ENCODE peak calls at places on chromosomes 12 and 14, in six cellular contexts. W is kidney, A is hepatocyte, T is right lobe of liver, O is heart right ventricle, E is Peyer's patch. S is an unnamed sample. For H3K36me3, the result is how much of the 10 kb centered on the place peaks cover.

GRCh38 chr14:94681300-94682060 is 69.3 kb downstream of the SERPINA3 start:
- DNase-seq in W (no peak), A (peak), T (peak), O (no peak), E (no peak), S (no peak)

GRCh38 chr12:124040286-124040685 is 67.3 kb downstream of the ZNF664 start:
- DNase-seq in W (no peak), A (no peak), T (no peak), O (no peak), E (no peak), S (no peak)

GRCh38 chr12:19158909-19159308 is 29.4 kb downstream of the PLEKHA5 start:
- DNase-seq in W (no peak), A (no peak), T (no peak), O (no peak), E (no peak), S (no peak)

GRCh38 chr14:69320581-69321365 is 60.8 kb downstream of the GALNT16 start:
- DNase-seq in W (peak), A (no peak), T (peak), O (no peak), E (peak), S (no peak)

GRCh38 chr12:106300761-106301160 is 1.8 kb upstream of the TCP11L2 start:
- DNase-seq in W (no peak), A (peak), T (no peak), O (no peak), E (no peak), S (no peak)

GRCh38 chr12:97465012-97465345 is 2.4 kb downstream of the RMST start:
- DNase-seq in W (no peak), A (no peak), T (no peak), O (no peak), E (no peak), S (no peak)

GRCh38 chr12:54601841-54602240 is 13.4 kb upstream of the PPP1R1A start:
- DNase-seq in W (no peak), A (peak), T (no peak), O (no peak), E (no peak), S (no peak)

GRCh38 chr14:90903101-90903500 is 86.9 kb upstream of the TTC7B start:
- DNase-seq in W (no peak), A (peak), T (peak), O (no peak), E (no peak), S (peak)

GRCh38 chr12:32126720-32127119 is 20.1 kb downstream of the BICD1 start:
- DNase-seq in W (no peak), A (no peak), T (no peak), O (no peak), E (no peak), S (no peak)

GRCh38 chr14:93993382-93993781 is 3.7 kb upstream of the CCDC197 start:
- DNase-seq in W (no peak), A (no peak), T (no peak), O (no peak), E (no peak), S (no peak)

GRCh38 chr14:68506645-68507405 is 286.0 kb downstream of the ZFP36L1 start:
- DNase-seq in W (no peak), A (no peak), T (no peak), O (no peak), E (no peak), S (no peak)

GRCh38 chr12:108614639-108615038 is 16.8 kb upstream of the TMEM119 start:
- DNase-seq in W (peak), A (no peak), T (no peak), O (no peak), E (no peak), S (no peak)

GRCh38 chr14:35333797-35334743 is 41.9 kb downstream of the PSMA6 start:
- DNase-seq in W (no peak), A (no peak), T (no peak), O (no peak), E (no peak), S (no peak)

GRCh38 chr14:83863042-83863441 is 1666.9 kb upstream of the FLRT2 start:
- DNase-seq in W (no peak), A (no peak), T (no peak), O (no peak), E (no peak), S (no peak)

GRCh38 chr14:23582906-23583760 is 4.5 kb upstream of the JPH4 start:
- DNase-seq in W (no peak), A (no peak), T (no peak), O (no peak), E (no peak), S (no peak)

GRCh38 chr14:52299692-52300278 is 14.3 kb upstream of the PTGER2 start:
- DNase-seq in W (no peak), A (peak), T (no peak), O (no peak), E (no peak), S (no peak)

DNA sequence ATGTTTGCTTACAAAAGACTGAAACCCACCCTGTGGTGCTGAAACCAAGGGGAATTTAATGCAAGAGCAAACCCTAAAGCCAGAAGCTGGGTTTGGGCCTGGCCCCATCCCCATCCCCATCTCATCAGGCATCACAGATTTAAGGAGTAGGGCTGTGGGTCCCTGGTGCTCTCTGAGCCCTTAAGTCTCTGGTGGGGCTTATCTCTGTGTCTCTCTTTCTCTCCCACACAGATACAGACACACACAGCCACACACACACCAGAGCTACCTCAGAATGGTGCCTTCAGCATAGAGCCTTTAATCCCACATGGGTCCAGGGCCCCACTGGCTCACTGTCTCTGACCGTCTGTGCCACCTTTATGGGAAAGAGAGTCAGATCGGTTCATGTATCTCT is 237.0 kb downstream of the SLC41A2 start:
- DNase-seq in W (no peak), A (no peak), T (no peak), O (no peak), E (no peak), S (no peak)
- H3K27ac ChIP-seq in W (no peak), A (peak), T (peak), O (peak), E (peak), S (peak)

DNA sequence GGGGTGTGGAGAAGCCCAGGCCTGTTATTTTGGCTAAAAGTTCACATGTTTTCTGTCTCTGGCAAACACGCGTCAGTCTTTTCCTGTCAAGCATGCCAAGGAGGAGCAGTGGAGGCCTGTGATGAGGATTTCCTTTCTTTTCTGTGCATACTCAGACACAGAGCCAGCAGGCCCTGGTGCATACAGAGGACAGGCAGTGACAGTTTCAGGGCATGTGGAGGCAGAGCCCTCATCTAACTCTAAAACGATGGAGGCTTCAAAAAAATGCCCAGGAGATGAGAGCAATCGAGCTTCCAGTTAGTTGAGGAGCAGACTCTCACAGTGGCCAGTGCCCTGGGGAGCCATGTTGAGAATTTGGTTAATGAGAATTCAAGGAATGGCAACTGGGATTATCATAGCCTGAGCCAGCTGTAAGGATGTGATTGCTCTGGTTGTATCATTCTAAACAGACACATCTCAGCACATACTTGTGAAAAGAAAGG is 66.5 kb downstream of the TRAFD1 start:
- DNase-seq in W (no peak), A (no peak), T (no peak), O (no peak), E (no peak), S (no peak)
- H3K36me3 ChIP-seq in W (under half), A (under half), T (under half), O (half or more), E (under half), S (under half)

GRCh38 chr14:38867561-38868150 is 235.4 kb downstream of the SEC23A start:
- DNase-seq in W (no peak), A (peak), T (peak), O (peak), E (peak), S (peak)
- H3K27ac ChIP-seq in W (no peak), A (peak), T (no peak), O (no peak), E (no peak), S (no peak)

DNA sequence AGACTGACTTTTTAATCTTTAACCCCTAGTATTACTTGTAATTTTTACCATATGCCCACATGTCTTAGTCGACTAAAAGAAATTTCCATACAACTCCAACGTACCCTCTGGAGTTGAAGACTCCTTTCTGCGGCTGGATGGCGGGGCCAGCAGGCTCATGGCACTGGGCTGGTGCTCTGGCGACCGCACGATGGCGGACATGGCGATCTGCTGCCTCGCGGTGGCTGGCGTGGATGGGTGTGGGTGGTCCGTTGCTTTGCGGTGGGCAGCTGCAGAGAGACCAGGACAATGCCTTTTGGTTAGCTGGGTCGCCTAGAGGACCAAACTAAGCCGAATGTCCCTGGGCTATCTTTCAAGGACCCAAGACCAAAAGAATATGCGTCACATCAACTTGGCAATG is 50.2 kb downstream of the PRKAB1 start:
- DNase-seq in W (no peak), A (no peak), T (no peak), O (no peak), E (no peak), S (no peak)
- H3K36me3 ChIP-seq in W (under half), A (under half), T (under half), O (under half), E (under half), S (under half)

DNA sequence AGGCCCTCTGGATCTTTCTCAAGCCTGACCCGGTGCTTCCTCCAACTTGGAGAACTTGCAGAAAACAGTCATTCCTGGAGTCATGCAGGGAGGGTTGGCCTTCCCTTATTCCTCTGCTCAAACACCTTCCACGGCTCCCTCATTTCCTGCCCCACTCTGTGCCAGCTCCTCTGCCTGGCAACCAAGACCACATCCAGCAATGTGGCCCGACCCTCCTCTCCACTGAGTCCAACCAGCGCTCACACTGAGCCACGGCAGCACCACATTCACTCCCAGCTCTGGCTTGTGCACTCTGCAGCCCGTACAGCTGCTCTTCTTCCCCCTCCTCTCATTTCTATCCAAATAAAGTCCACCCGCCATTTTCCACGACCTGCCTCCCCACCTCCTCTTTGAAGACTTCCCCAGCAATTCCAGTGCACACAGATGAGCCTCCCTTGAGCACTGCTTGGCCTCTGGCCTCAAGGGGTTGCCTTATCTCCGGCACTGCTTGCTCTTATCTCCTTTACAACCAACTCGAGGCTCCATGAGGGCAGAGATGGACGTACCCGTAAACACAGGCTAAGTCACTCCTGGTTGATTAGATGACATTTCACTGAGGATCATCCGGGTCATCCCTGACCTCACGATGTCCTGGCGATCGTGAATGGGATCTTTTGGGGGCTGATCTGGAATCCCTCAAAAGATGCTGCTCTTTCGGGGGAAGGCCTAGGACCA is 5.4 kb downstream of the PGF start:
- DNase-seq in W (no peak), A (peak), T (no peak), O (no peak), E (no peak), S (peak)
- H3K27ac ChIP-seq in W (no peak), A (peak), T (no peak), O (no peak), E (no peak), S (no peak)